ENCODE peak calls at places on chromosome 1, in seven cellular contexts. E, J, I, U, S, B and N are unnamed samples.

GRCh38 chr1:201100169-201100930 is 11.9 kb downstream of the CACNA1S start:
- DNase-seq in U (no peak), J (no peak), B (no peak), I (no peak), S (no peak), E (no peak), N (no peak)

GRCh38 chr1:22932803-22933470 is 39.7 kb downstream of the LACTBL1 start:
- DNase-seq in B (no peak), U (no peak), S (no peak), J (no peak), I (no peak), E (no peak), N (no peak)

GRCh38 chr1:89085781-89086180 is 20.8 kb upstream of the GBP1 start:
- DNase-seq in J (no peak), E (peak; percentile 40), B (peak; percentile 52), U (no peak), I (peak; percentile 49), S (no peak), N (peak; percentile 54)

GRCh38 chr1:223886516-223886921 is 40.8 kb upstream of the TP53BP2 start:
- DNase-seq in S (no peak), U (no peak), E (no peak), J (no peak), I (no peak), B (peak; percentile 63), N (no peak)

GRCh38 chr1:162159515-162159914 is 90.0 kb downstream of the NOS1AP start:
- DNase-seq in J (no peak), E (no peak), S (no peak), I (no peak), U (no peak), B (peak; percentile 54), N (no peak)

GRCh38 chr1:160400284-160400645 is at the start of gene VANGL2:
- DNase-seq in J (peak; percentile 95), U (peak; percentile 96), B (no peak), I (peak; percentile 95), S (no peak), E (no peak), N (peak; percentile 87)

GRCh38 chr1:100292711-100293110 is 26.7 kb downstream of the RTCA start:
- DNase-seq in J (no peak), S (no peak), E (no peak), U (no peak), I (no peak), B (no peak), N (no peak)

GRCh38 chr1:12548279-12549105 is 69.5 kb downstream of the DHRS3 start:
- DNase-seq in I (no peak), B (no peak), U (no peak), E (no peak), S (no peak), J (peak; percentile 5), N (peak; percentile 4)

GRCh38 chr1:95287078-95287477 is 53.1 kb downstream of the RWDD3 start:
- DNase-seq in S (no peak), J (no peak), B (peak; percentile 13), U (no peak), I (no peak), E (no peak), N (no peak)

GRCh38 chr1:165397945-165398344 is 41.4 kb upstream of the LMX1A start:
- DNase-seq in S (no peak), B (no peak), I (no peak), U (no peak), E (no peak), J (no peak), N (no peak)

GRCh38 chr1:86218859-86219258 is 62.3 kb upstream of the COL24A1 start:
- DNase-seq in I (no peak), J (no peak), B (no peak), U (no peak), S (no peak), E (no peak), N (no peak)

GRCh38 chr1:78184460-78185072 is 138.8 kb downstream of the GIPC2 start:
- DNase-seq in U (no peak), J (no peak), B (no peak), S (no peak), E (no peak), I (no peak), N (no peak)

GRCh38 chr1:53562256-53562982 is 103.2 kb downstream of the DMRTB1 start:
- DNase-seq in I (no peak), S (no peak), B (no peak), J (no peak), E (no peak), U (no peak), N (peak; percentile 3)

GRCh38 chr1:203744008-203744972 is 20.7 kb upstream of the LAX1 start:
- DNase-seq in I (no peak), S (no peak), J (no peak), U (no peak), E (no peak), B (no peak), N (peak; percentile 23)

GRCh38 chr1:116390195-116390594 is 17.2 kb downstream of the ATP1A1 start:
- DNase-seq in J (no peak), B (no peak), S (no peak), E (no peak), U (no peak), I (no peak), N (no peak)

GRCh38 chr1:232629250-232630046 is 485 bp downstream of the SIPA1L2 start:
- DNase-seq in E (no peak), J (no peak), S (no peak), B (no peak), I (no peak), U (peak; percentile 67), N (peak; percentile 60)

GRCh38 chr1:86582161-86582560 is 35.3 kb downstream of the CLCA4 start:
- DNase-seq in B (no peak), I (no peak), S (no peak), U (no peak), J (no peak), E (no peak), N (no peak)

GRCh38 chr1:13498553-13498952 is 15.2 kb downstream of the LRRC38 start:
- DNase-seq in I (no peak), E (no peak), U (no peak), J (no peak), B (no peak), S (no peak), N (peak; percentile 22)

GRCh38 chr1:86774305-86775304 is 70.2 kb downstream of the SH3GLB1 start:
- DNase-seq in U (no peak), E (peak; percentile 49), B (peak; percentile 100), J (peak; percentile 69), I (peak; percentile 34), S (peak; percentile 66), N (no peak)

GRCh38 chr1:224435318-224435763 is 744 bp upstream of the WDR26 start:
- DNase-seq in U (peak; percentile 52), E (no peak), I (peak; percentile 40), B (no peak), J (peak; percentile 39), S (no peak), N (no peak)

DNA sequence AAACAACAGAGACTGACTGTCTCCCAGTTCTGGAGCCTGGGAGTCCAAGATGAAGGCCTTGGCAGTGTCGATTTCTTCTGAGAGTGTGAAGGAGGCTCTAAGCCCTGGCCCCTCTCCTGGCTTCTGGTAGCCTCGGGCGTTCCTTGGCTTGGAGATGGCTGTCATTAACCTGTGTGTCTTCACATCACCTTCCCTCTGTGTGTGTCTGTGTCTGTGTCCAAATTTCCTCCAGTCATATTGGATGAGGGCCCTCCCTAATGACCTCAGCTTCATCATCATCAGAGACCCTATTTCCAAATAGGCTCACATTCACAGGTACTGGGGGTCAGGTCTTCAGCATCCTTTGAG is 138.3 kb downstream of the TOMM20 start:
- DNase-seq in S (no peak), J (no peak), B (no peak), I (no peak), U (no peak), E (no peak), N (no peak)
- TF ChIP-seq SP1 in S (no peak), J (no peak), B (no peak), I (no peak), U (no peak), E (no peak), N (no peak)

GRCh38 chr1:98030976-98031375 is 110.1 kb upstream of the DPYD start:
- DNase-seq in E (no peak), S (no peak), I (no peak), U (no peak), J (no peak), B (no peak), N (no peak)

GRCh38 chr1:98028800-98029199 is 108.0 kb upstream of the DPYD start:
- DNase-seq in B (no peak), S (no peak), I (no peak), U (no peak), J (no peak), E (no peak), N (no peak)

GRCh38 chr1:98027044-98027443 is 106.2 kb upstream of the DPYD start:
- DNase-seq in J (no peak), B (no peak), E (no peak), S (no peak), U (no peak), I (no peak), N (no peak)

GRCh38 chr1:98034505-98034904 is 113.7 kb upstream of the DPYD start:
- DNase-seq in J (no peak), S (no peak), E (no peak), B (no peak), U (no peak), I (no peak), N (no peak)

DNA sequence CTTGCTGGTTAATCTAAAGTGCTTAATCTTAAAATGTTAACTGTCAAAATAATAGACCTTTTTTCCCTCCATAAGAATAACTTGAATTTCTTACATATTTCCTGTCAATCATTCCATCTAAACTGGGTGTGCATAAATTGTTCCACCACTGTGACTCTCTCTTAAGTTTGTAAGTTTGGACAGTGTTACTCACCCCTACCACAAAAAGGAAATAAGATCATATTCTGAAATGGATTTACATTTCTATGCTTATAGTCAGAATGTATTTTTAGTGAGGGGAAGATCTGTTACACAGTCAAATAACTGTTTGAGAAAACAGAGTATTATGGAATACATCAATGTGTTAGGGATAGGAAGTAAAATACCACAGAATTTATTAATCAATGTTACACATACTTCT is 109.6 kb upstream of the DPYD start:
- DNase-seq in B (no peak), S (no peak), J (no peak), I (no peak), U (no peak), E (no peak), N (no peak)
- TF ChIP-seq SP1 in B (no peak), S (no peak), J (no peak), I (no peak), U (no peak), E (no peak), N (no peak)

DNA sequence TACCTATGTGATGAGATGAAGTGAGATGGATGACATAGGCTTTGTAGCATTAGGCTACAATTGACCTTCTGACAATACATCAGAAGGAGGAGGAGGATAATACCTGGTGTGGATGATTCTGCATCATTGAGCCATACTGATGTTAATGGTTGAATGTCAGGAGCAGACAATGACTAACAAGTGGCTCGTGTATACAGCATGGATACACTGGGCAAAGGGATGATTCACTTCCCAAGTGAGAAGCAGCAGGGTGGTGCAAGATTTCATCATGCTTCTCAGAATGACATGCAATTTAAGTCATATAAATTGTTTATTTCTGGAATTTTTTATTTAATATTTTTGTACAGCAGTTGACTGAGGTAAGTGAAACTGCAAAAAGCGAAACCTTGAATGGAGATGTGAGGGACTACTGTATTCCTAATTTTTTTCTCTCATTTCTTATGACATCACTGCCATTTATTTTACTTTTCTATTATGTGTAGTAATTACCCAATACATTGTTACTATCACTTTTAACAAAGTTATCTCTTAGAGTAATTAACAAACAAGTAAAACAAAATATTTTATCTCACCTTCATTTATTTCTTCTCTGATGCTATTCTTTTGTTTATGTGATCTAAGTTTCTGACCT is 34.4 kb upstream of the COP1 start:
- DNase-seq in B (no peak), I (no peak), E (peak; percentile 51), S (no peak), J (no peak), U (no peak), N (no peak)
- TF ChIP-seq SP1 in B (no peak), I (no peak), E (peak; percentile 62), S (no peak), J (no peak), U (no peak), N (no peak)

GRCh38 chr1:1429671-1430073 is 5.8 kb upstream of the VWA1 start:
- DNase-seq in E (no peak), S (no peak), I (no peak), B (peak; percentile 71), J (peak; percentile 10), U (no peak), N (no peak)
- TF ChIP-seq SP1 in E (no peak), S (no peak), I (no peak), B (no peak), J (no peak), U (no peak), N (no peak)